ENCODE peak calls at places on chromosomes 3 and 15, in seven cellular contexts. One of them, this sample, is unnamed. For H3K4me1, the result is how much of the 10 kb centered on the place peaks cover.

GRCh38 chr15:57424628-57425405 is 48.5 kb downstream of the CGNL1 start:
- DNase-seq in GM23338: no peak
- DNase-seq in transverse colon: no peak
- DNase-seq in endothelial cell of umbilical vein: no peak
- DNase-seq in spleen: no peak
- DNase-seq in H1: no peak
- DNase-seq in upper lobe of left lung: no peak
- DNase-seq in this sample: peak

GRCh38 chr3:29280675-29281264 is at the start of gene RBMS3:
- DNase-seq in GM23338: peak
- DNase-seq in transverse colon: peak
- DNase-seq in endothelial cell of umbilical vein: peak
- DNase-seq in spleen: peak
- DNase-seq in H1: peak
- DNase-seq in upper lobe of left lung: peak
- DNase-seq in this sample: no peak

GRCh38 chr3:15386352-15386751 is 41.0 kb downstream of the METTL6 start:
- DNase-seq in GM23338: no peak
- DNase-seq in transverse colon: no peak
- DNase-seq in endothelial cell of umbilical vein: no peak
- DNase-seq in spleen: no peak
- DNase-seq in H1: no peak
- DNase-seq in upper lobe of left lung: peak
- DNase-seq in this sample: no peak

GRCh38 chr3:106421928-106422327 is 553.1 kb upstream of the CBLB start:
- DNase-seq in GM23338: no peak
- DNase-seq in transverse colon: no peak
- DNase-seq in endothelial cell of umbilical vein: no peak
- DNase-seq in spleen: no peak
- DNase-seq in H1: no peak
- DNase-seq in upper lobe of left lung: no peak
- DNase-seq in this sample: no peak

GRCh38 chr3:109548192-109548938 is 211.0 kb upstream of the DPPA4 start:
- DNase-seq in GM23338: no peak
- DNase-seq in transverse colon: no peak
- DNase-seq in endothelial cell of umbilical vein: no peak
- DNase-seq in spleen: no peak
- DNase-seq in H1: no peak
- DNase-seq in upper lobe of left lung: no peak
- DNase-seq in this sample: no peak

GRCh38 chr15:51004103-51004536 is 90.6 kb downstream of the TNFAIP8L3 start:
- DNase-seq in GM23338: peak
- DNase-seq in transverse colon: no peak
- DNase-seq in endothelial cell of umbilical vein: no peak
- DNase-seq in spleen: no peak
- DNase-seq in H1: no peak
- DNase-seq in upper lobe of left lung: no peak
- DNase-seq in this sample: no peak

GRCh38 chr15:46260937-46261336 is 626.1 kb downstream of the SQOR start:
- DNase-seq in GM23338: peak
- DNase-seq in transverse colon: no peak
- DNase-seq in endothelial cell of umbilical vein: peak
- DNase-seq in spleen: no peak
- DNase-seq in H1: no peak
- DNase-seq in upper lobe of left lung: no peak
- DNase-seq in this sample: no peak

GRCh38 chr15:64912926-64913325 is 1.2 kb downstream of the ANKDD1A start:
- DNase-seq in GM23338: no peak
- DNase-seq in transverse colon: no peak
- DNase-seq in endothelial cell of umbilical vein: no peak
- DNase-seq in spleen: no peak
- DNase-seq in H1: no peak
- DNase-seq in upper lobe of left lung: no peak
- DNase-seq in this sample: no peak

DNA sequence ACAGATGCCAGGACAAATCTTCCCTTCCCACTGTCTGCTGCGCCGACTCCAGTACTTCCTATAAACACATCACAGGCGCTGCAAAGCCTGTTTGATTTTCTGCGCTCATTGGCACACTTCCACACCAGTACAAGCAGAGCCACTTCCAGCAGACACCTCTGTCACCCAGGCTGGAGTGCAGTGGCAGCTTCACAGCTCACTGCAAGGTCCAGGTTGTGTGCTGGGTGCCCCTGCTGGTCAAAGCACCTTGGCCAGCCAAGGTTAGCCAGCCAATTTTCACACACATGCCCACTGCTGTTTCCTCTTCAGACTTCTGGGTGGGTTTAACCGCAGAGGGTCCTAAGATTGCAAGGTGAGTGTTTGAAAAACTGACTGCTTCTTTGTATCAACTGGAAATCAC is 4.9 kb downstream of the CHDH start:
- DNase-seq in GM23338: no peak
- DNase-seq in transverse colon: peak
- DNase-seq in endothelial cell of umbilical vein: no peak
- DNase-seq in spleen: no peak
- DNase-seq in H1: no peak
- DNase-seq in upper lobe of left lung: no peak
- DNase-seq in this sample: no peak
- TF ChIP-seq POLR2AphosphoS5 in GM23338: no peak
- TF ChIP-seq POLR2AphosphoS5 in transverse colon: no peak
- TF ChIP-seq POLR2AphosphoS5 in endothelial cell of umbilical vein: no peak
- TF ChIP-seq POLR2AphosphoS5 in spleen: no peak
- TF ChIP-seq POLR2AphosphoS5 in H1: no peak
- TF ChIP-seq POLR2AphosphoS5 in upper lobe of left lung: no peak
- TF ChIP-seq POLR2AphosphoS5 in this sample: no peak

GRCh38 chr15:62855085-62855476 is 187.5 kb upstream of the TPM1 start:
- DNase-seq in GM23338: no peak
- DNase-seq in transverse colon: no peak
- DNase-seq in endothelial cell of umbilical vein: no peak
- DNase-seq in spleen: no peak
- DNase-seq in H1: no peak
- DNase-seq in upper lobe of left lung: no peak
- DNase-seq in this sample: no peak
- H3K4me1 ChIP-seq in GM23338: under half
- H3K4me1 ChIP-seq in transverse colon: under half
- H3K4me1 ChIP-seq in endothelial cell of umbilical vein: under half
- H3K4me1 ChIP-seq in spleen: under half
- H3K4me1 ChIP-seq in H1: under half
- H3K4me1 ChIP-seq in upper lobe of left lung: under half
- H3K4me1 ChIP-seq in this sample: under half

GRCh38 chr15:38878946-38879345 is 314.3 kb upstream of the RASGRP1 start:
- DNase-seq in GM23338: no peak
- DNase-seq in transverse colon: no peak
- DNase-seq in endothelial cell of umbilical vein: peak
- DNase-seq in spleen: no peak
- DNase-seq in H1: no peak
- DNase-seq in upper lobe of left lung: no peak
- DNase-seq in this sample: no peak

GRCh38 chr15:38878026-38878425 is 313.4 kb upstream of the RASGRP1 start:
- DNase-seq in GM23338: no peak
- DNase-seq in transverse colon: no peak
- DNase-seq in endothelial cell of umbilical vein: no peak
- DNase-seq in spleen: no peak
- DNase-seq in H1: no peak
- DNase-seq in upper lobe of left lung: no peak
- DNase-seq in this sample: no peak

GRCh38 chr15:38876211-38876610 is 311.6 kb upstream of the RASGRP1 start:
- DNase-seq in GM23338: no peak
- DNase-seq in transverse colon: no peak
- DNase-seq in endothelial cell of umbilical vein: no peak
- DNase-seq in spleen: no peak
- DNase-seq in H1: no peak
- DNase-seq in upper lobe of left lung: no peak
- DNase-seq in this sample: no peak

GRCh38 chr15:38876621-38877020 is 312.0 kb upstream of the RASGRP1 start:
- DNase-seq in GM23338: no peak
- DNase-seq in transverse colon: no peak
- DNase-seq in endothelial cell of umbilical vein: no peak
- DNase-seq in spleen: no peak
- DNase-seq in H1: no peak
- DNase-seq in upper lobe of left lung: no peak
- DNase-seq in this sample: no peak

DNA sequence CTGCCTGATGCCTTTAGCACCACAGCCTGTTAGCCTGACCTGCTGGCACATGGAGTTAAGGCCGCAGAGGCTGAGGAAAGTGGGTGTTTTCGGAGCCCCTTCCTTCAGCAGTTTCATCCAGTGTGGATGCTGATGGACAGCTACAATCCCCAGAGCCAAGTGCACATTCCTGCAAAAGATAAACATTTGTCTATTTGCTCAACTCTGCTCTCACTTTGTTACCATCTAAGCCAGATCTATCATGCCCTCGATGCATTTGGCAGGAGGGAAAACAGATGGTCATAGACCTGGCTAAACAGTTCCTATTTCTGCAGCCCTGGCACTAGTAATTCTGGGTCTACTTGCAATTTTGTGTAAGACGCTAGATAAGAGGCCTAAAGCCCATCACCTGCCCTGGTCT is 312.9 kb upstream of the RASGRP1 start:
- DNase-seq in GM23338: no peak
- DNase-seq in transverse colon: no peak
- DNase-seq in endothelial cell of umbilical vein: no peak
- DNase-seq in spleen: no peak
- DNase-seq in H1: no peak
- DNase-seq in upper lobe of left lung: no peak
- DNase-seq in this sample: no peak
- TF ChIP-seq POLR2AphosphoS5 in GM23338: no peak
- TF ChIP-seq POLR2AphosphoS5 in transverse colon: no peak
- TF ChIP-seq POLR2AphosphoS5 in endothelial cell of umbilical vein: no peak
- TF ChIP-seq POLR2AphosphoS5 in spleen: no peak
- TF ChIP-seq POLR2AphosphoS5 in H1: no peak
- TF ChIP-seq POLR2AphosphoS5 in upper lobe of left lung: no peak
- TF ChIP-seq POLR2AphosphoS5 in this sample: no peak

DNA sequence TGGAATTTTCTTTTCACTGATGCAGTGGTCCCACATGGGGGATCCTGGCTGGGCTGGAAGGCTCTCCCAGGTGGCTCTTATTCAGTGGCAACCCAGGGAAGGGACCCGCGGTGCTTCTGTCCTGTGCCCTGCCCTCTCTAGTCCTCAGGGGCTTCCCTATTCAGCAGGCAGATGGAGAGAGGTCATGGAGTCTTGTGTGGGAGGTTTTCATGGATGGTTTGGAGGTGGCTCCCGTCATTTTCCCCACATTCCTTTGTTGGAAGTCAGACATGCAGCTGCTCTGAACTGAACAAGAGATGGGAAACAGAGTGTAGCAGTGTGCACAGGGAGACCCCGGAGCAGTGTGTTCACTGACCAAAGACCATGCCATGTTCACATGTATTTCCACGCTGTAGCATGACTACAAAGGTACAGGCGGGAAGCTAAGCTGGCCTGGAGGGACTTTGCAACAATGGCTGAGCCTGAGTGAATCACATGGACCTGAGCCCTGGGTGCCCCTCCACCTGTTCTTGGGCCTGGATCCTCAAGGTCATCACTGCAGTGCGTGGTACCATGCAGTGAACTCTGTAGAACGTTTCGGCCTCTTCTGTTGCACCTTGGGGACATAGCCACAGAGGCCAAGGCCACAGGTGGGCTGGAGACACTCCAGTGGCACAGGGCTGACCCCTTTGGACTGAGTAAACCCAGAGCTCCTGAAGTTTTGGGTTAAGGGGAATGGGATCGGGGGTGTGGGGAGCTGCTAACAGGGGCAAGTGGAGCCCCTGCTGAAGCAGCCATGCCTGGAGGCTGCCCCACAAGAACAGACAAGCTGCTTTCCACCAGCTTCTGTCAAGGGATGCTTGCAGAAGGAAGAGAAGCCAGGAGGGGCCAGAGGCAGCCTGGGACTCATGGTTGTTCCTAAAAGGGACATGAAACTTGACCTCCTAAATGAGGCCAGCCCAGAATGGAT is 123.0 kb downstream of the ASB7 start:
- DNase-seq in GM23338: no peak
- DNase-seq in transverse colon: no peak
- DNase-seq in endothelial cell of umbilical vein: no peak
- DNase-seq in spleen: no peak
- DNase-seq in H1: peak
- DNase-seq in upper lobe of left lung: peak
- DNase-seq in this sample: peak
- H3K4me1 ChIP-seq in GM23338: under half
- H3K4me1 ChIP-seq in transverse colon: under half
- H3K4me1 ChIP-seq in endothelial cell of umbilical vein: under half
- H3K4me1 ChIP-seq in spleen: under half
- H3K4me1 ChIP-seq in H1: under half
- H3K4me1 ChIP-seq in upper lobe of left lung: under half
- H3K4me1 ChIP-seq in this sample: under half

GRCh38 chr3:194508486-194509449 is 22.0 kb upstream of the ATP13A3 start:
- DNase-seq in GM23338: no peak
- DNase-seq in transverse colon: no peak
- DNase-seq in endothelial cell of umbilical vein: no peak
- DNase-seq in spleen: no peak
- DNase-seq in H1: no peak
- DNase-seq in upper lobe of left lung: no peak
- DNase-seq in this sample: no peak

GRCh38 chr3:194507571-194507970 is 20.8 kb upstream of the ATP13A3 start:
- DNase-seq in GM23338: no peak
- DNase-seq in transverse colon: no peak
- DNase-seq in endothelial cell of umbilical vein: no peak
- DNase-seq in spleen: no peak
- DNase-seq in H1: no peak
- DNase-seq in upper lobe of left lung: no peak
- DNase-seq in this sample: no peak

GRCh38 chr3:194514626-194515025 is 27.8 kb upstream of the ATP13A3 start:
- DNase-seq in GM23338: no peak
- DNase-seq in transverse colon: no peak
- DNase-seq in endothelial cell of umbilical vein: no peak
- DNase-seq in spleen: no peak
- DNase-seq in H1: no peak
- DNase-seq in upper lobe of left lung: no peak
- DNase-seq in this sample: no peak

GRCh38 chr3:194517333-194517732 is 30.5 kb upstream of the ATP13A3 start:
- DNase-seq in GM23338: no peak
- DNase-seq in transverse colon: no peak
- DNase-seq in endothelial cell of umbilical vein: no peak
- DNase-seq in spleen: no peak
- DNase-seq in H1: no peak
- DNase-seq in upper lobe of left lung: no peak
- DNase-seq in this sample: no peak

GRCh38 chr3:194512895-194513601 is 26.2 kb upstream of the ATP13A3 start:
- DNase-seq in GM23338: no peak
- DNase-seq in transverse colon: no peak
- DNase-seq in endothelial cell of umbilical vein: no peak
- DNase-seq in spleen: no peak
- DNase-seq in H1: no peak
- DNase-seq in upper lobe of left lung: no peak
- DNase-seq in this sample: no peak
- TF ChIP-seq POLR2AphosphoS5 in GM23338: no peak
- TF ChIP-seq POLR2AphosphoS5 in transverse colon: no peak
- TF ChIP-seq POLR2AphosphoS5 in endothelial cell of umbilical vein: no peak
- TF ChIP-seq POLR2AphosphoS5 in spleen: no peak
- TF ChIP-seq POLR2AphosphoS5 in H1: no peak
- TF ChIP-seq POLR2AphosphoS5 in upper lobe of left lung: no peak
- TF ChIP-seq POLR2AphosphoS5 in this sample: no peak